ENCODE peak calls at places on chromosomes 11 and 22, in four cellular contexts. One of them, this sample, is unnamed.
A peak's percentile ranks its signal among the peaks of the same experiment; 100 is the strongest.

GRCh38 chr22:46058591-46059519 is 81.9 kb upstream of the WNT7B start:
- DNase-seq in CD4-positive, CD25-positive, alpha-beta regulatory T cell: no peak
- DNase-seq in heart left ventricle: peak; percentile 10
- DNase-seq in transverse colon: peak; percentile 9
- DNase-seq in this sample: peak; percentile 52

GRCh38 chr11:86037743-86038142 is 31.1 kb downstream of the PICALM start:
- DNase-seq in heart left ventricle: no peak
- DNase-seq in transverse colon: no peak
- DNase-seq in CD4-positive, CD25-positive, alpha-beta regulatory T cell: no peak
- DNase-seq in this sample: no peak

GRCh38 chr11:1220941-1221721 is 1.7 kb upstream of the MUC5B start:
- DNase-seq in heart left ventricle: no peak
- DNase-seq in transverse colon: peak; percentile 35
- DNase-seq in CD4-positive, CD25-positive, alpha-beta regulatory T cell: no peak
- DNase-seq in this sample: peak; percentile 44

GRCh38 chr11:111762981-111763643 is 3.1 kb downstream of the PPP2R1B start:
- DNase-seq in heart left ventricle: no peak
- DNase-seq in transverse colon: no peak
- DNase-seq in CD4-positive, CD25-positive, alpha-beta regulatory T cell: no peak
- DNase-seq in this sample: no peak

GRCh38 chr11:125270711-125271110 is 106.2 kb downstream of the PKNOX2 start:
- DNase-seq in heart left ventricle: no peak
- DNase-seq in transverse colon: no peak
- DNase-seq in CD4-positive, CD25-positive, alpha-beta regulatory T cell: no peak
- DNase-seq in this sample: no peak

GRCh38 chr11:106011481-106011880 is 10.6 kb downstream of the MSANTD4 start:
- DNase-seq in CD4-positive, CD25-positive, alpha-beta regulatory T cell: no peak
- DNase-seq in transverse colon: no peak
- DNase-seq in heart left ventricle: no peak
- DNase-seq in this sample: no peak

GRCh38 chr11:68517121-68517741 is 56.7 kb downstream of the PPP6R3 start:
- DNase-seq in heart left ventricle: no peak
- DNase-seq in transverse colon: no peak
- DNase-seq in CD4-positive, CD25-positive, alpha-beta regulatory T cell: no peak
- DNase-seq in this sample: no peak

GRCh38 chr22:22937894-22938480 is 50.4 kb downstream of the IGLL5 start:
- DNase-seq in transverse colon: no peak
- DNase-seq in CD4-positive, CD25-positive, alpha-beta regulatory T cell: no peak
- DNase-seq in heart left ventricle: no peak
- DNase-seq in this sample: no peak

GRCh38 chr11:86692317-86692716 is 19.9 kb upstream of the ME3 start:
- DNase-seq in CD4-positive, CD25-positive, alpha-beta regulatory T cell: no peak
- DNase-seq in transverse colon: no peak
- DNase-seq in heart left ventricle: no peak
- DNase-seq in this sample: no peak

GRCh38 chr11:1352696-1353382 is 36.9 kb upstream of the BRSK2 start:
- DNase-seq in heart left ventricle: no peak
- DNase-seq in CD4-positive, CD25-positive, alpha-beta regulatory T cell: no peak
- DNase-seq in transverse colon: no peak
- DNase-seq in this sample: no peak

GRCh38 chr22:41619979-41620645 is 731 bp downstream of the DESI1 start:
- DNase-seq in transverse colon: peak; percentile 64
- DNase-seq in CD4-positive, CD25-positive, alpha-beta regulatory T cell: peak; percentile 21
- DNase-seq in heart left ventricle: peak; percentile 28
- DNase-seq in this sample: peak; percentile 62

GRCh38 chr22:48902001-48902869 is 925.4 kb downstream of the BRD1 start:
- DNase-seq in CD4-positive, CD25-positive, alpha-beta regulatory T cell: no peak
- DNase-seq in transverse colon: no peak
- DNase-seq in heart left ventricle: no peak
- DNase-seq in this sample: no peak

GRCh38 chr11:73343076-73343833 is 32.9 kb upstream of the RELT start:
- DNase-seq in heart left ventricle: no peak
- DNase-seq in CD4-positive, CD25-positive, alpha-beta regulatory T cell: no peak
- DNase-seq in transverse colon: no peak
- DNase-seq in this sample: no peak

GRCh38 chr11:13329670-13330401 is 52.2 kb downstream of the BMAL1 start:
- DNase-seq in heart left ventricle: no peak
- DNase-seq in CD4-positive, CD25-positive, alpha-beta regulatory T cell: no peak
- DNase-seq in transverse colon: no peak
- DNase-seq in this sample: no peak

GRCh38 chr11:45252134-45252856 is 33.8 kb downstream of the SYT13 start:
- DNase-seq in heart left ventricle: peak; percentile 35
- DNase-seq in transverse colon: peak; percentile 84
- DNase-seq in CD4-positive, CD25-positive, alpha-beta regulatory T cell: no peak
- DNase-seq in this sample: no peak

GRCh38 chr11:100354736-100355135 is 332.4 kb upstream of the ARHGAP42 start:
- DNase-seq in CD4-positive, CD25-positive, alpha-beta regulatory T cell: no peak
- DNase-seq in heart left ventricle: no peak
- DNase-seq in transverse colon: no peak
- DNase-seq in this sample: no peak

GRCh38 chr11:31641477-31642062 is 132.0 kb downstream of the ELP4 start:
- DNase-seq in transverse colon: peak; percentile 8
- DNase-seq in CD4-positive, CD25-positive, alpha-beta regulatory T cell: no peak
- DNase-seq in heart left ventricle: no peak
- DNase-seq in this sample: no peak

GRCh38 chr11:94537051-94537600 is 6.6 kb upstream of the FUT4 start:
- DNase-seq in transverse colon: no peak
- DNase-seq in heart left ventricle: no peak
- DNase-seq in CD4-positive, CD25-positive, alpha-beta regulatory T cell: no peak
- DNase-seq in this sample: no peak

GRCh38 chr11:134098566-134099184 is 29.8 kb downstream of the JAM3 start:
- DNase-seq in CD4-positive, CD25-positive, alpha-beta regulatory T cell: no peak
- DNase-seq in transverse colon: no peak
- DNase-seq in heart left ventricle: no peak
- DNase-seq in this sample: no peak

GRCh38 chr11:108965602-108966001 is 300.7 kb downstream of the DDX10 start:
- DNase-seq in transverse colon: no peak
- DNase-seq in CD4-positive, CD25-positive, alpha-beta regulatory T cell: no peak
- DNase-seq in heart left ventricle: no peak
- DNase-seq in this sample: no peak

GRCh38 chr11:14374922-14375630 is 16.1 kb upstream of the RRAS2 start:
- DNase-seq in CD4-positive, CD25-positive, alpha-beta regulatory T cell: no peak
- DNase-seq in heart left ventricle: no peak
- DNase-seq in transverse colon: no peak
- DNase-seq in this sample: no peak

GRCh38 chr11:125504580-125504979 is 8.5 kb upstream of the FEZ1 start:
- DNase-seq in transverse colon: no peak
- DNase-seq in CD4-positive, CD25-positive, alpha-beta regulatory T cell: no peak
- DNase-seq in heart left ventricle: no peak
- DNase-seq in this sample: no peak

GRCh38 chr11:117870176-117870952 is 6.1 kb downstream of the FXYD6 start:
- DNase-seq in CD4-positive, CD25-positive, alpha-beta regulatory T cell: no peak
- DNase-seq in heart left ventricle: no peak
- DNase-seq in transverse colon: no peak
- DNase-seq in this sample: no peak

GRCh38 chr11:100908746-100909145 is 220.9 kb downstream of the PGR start:
- DNase-seq in CD4-positive, CD25-positive, alpha-beta regulatory T cell: no peak
- DNase-seq in heart left ventricle: no peak
- DNase-seq in transverse colon: no peak
- DNase-seq in this sample: no peak

GRCh38 chr11:75872887-75873416 is 57.9 kb downstream of the UVRAG start:
- DNase-seq in CD4-positive, CD25-positive, alpha-beta regulatory T cell: no peak
- DNase-seq in heart left ventricle: no peak
- DNase-seq in transverse colon: no peak
- DNase-seq in this sample: no peak

GRCh38 chr11:68750197-68750987 is 928 bp downstream of the TESMIN start:
- DNase-seq in heart left ventricle: no peak
- DNase-seq in CD4-positive, CD25-positive, alpha-beta regulatory T cell: no peak
- DNase-seq in transverse colon: peak; percentile 24
- DNase-seq in this sample: peak; percentile 37

GRCh38 chr11:73308963-73309960 is 1.2 kb downstream of the ARHGEF17 start:
- DNase-seq in transverse colon: peak; percentile 84
- DNase-seq in CD4-positive, CD25-positive, alpha-beta regulatory T cell: no peak
- DNase-seq in heart left ventricle: peak; percentile 93
- DNase-seq in this sample: peak; percentile 73

GRCh38 chr11:48170176-48170839 is 46.3 kb upstream of the OR4B1 start:
- DNase-seq in heart left ventricle: peak; percentile 43
- DNase-seq in CD4-positive, CD25-positive, alpha-beta regulatory T cell: no peak
- DNase-seq in transverse colon: no peak
- DNase-seq in this sample: no peak

GRCh38 chr11:60459345-60459744 is 3.7 kb downstream of the MS4A1 start:
- DNase-seq in heart left ventricle: no peak
- DNase-seq in CD4-positive, CD25-positive, alpha-beta regulatory T cell: no peak
- DNase-seq in transverse colon: no peak
- DNase-seq in this sample: no peak

GRCh38 chr11:60454212-60454611 is 1.4 kb upstream of the MS4A1 start:
- DNase-seq in heart left ventricle: no peak
- DNase-seq in CD4-positive, CD25-positive, alpha-beta regulatory T cell: no peak
- DNase-seq in transverse colon: no peak
- DNase-seq in this sample: no peak

GRCh38 chr11:60457576-60457975 is 1.9 kb downstream of the MS4A1 start:
- DNase-seq in CD4-positive, CD25-positive, alpha-beta regulatory T cell: no peak
- DNase-seq in transverse colon: no peak
- DNase-seq in heart left ventricle: no peak
- DNase-seq in this sample: no peak

DNA sequence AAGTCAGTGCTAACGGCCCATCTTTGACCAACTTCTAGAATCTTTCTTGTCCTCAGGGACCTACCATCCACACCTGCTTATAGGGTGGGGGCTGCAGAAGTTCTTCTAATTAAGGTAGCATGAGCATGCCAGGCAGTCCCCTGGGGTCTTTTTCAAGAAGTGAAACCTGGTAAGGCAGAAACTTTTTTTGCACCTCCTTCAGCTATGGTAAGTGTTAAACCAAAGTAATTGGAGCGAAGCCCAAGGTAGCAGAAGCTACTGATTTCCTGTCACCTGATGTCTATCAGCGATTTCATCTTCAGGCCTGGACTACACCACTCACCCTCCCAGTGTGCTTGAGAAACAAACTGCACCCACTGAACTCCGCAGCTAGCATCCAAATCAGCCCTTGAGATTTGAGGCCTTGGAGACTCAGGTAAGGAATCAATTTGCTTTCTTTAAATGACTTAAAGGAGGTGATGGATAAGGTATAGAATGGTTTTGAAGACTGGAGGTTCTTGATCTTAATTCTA is at the start of gene MS4A1:
- DNase-seq in heart left ventricle: no peak
- DNase-seq in CD4-positive, CD25-positive, alpha-beta regulatory T cell: no peak
- DNase-seq in transverse colon: peak; percentile 8
- DNase-seq in this sample: no peak
- H3K27ac ChIP-seq in heart left ventricle: no peak within 1 kb of the TSS
- H3K27ac ChIP-seq in CD4-positive, CD25-positive, alpha-beta regulatory T cell: no peak within 1 kb of the TSS
- H3K27ac ChIP-seq in transverse colon: no peak within 1 kb of the TSS
- H3K27ac ChIP-seq in this sample: no peak within 1 kb of the TSS

GRCh38 chr11:36191941-36192340 is 97.3 kb downstream of the COMMD9 start:
- DNase-seq in heart left ventricle: no peak
- DNase-seq in CD4-positive, CD25-positive, alpha-beta regulatory T cell: no peak
- DNase-seq in transverse colon: no peak
- DNase-seq in this sample: no peak

GRCh38 chr11:36196476-36197099 is 92.6 kb downstream of the COMMD9 start:
- DNase-seq in CD4-positive, CD25-positive, alpha-beta regulatory T cell: no peak
- DNase-seq in transverse colon: no peak
- DNase-seq in heart left ventricle: no peak
- DNase-seq in this sample: no peak

GRCh38 chr11:36192723-36193619 is 96.3 kb downstream of the COMMD9 start:
- DNase-seq in transverse colon: no peak
- DNase-seq in heart left ventricle: no peak
- DNase-seq in CD4-positive, CD25-positive, alpha-beta regulatory T cell: no peak
- DNase-seq in this sample: no peak

DNA sequence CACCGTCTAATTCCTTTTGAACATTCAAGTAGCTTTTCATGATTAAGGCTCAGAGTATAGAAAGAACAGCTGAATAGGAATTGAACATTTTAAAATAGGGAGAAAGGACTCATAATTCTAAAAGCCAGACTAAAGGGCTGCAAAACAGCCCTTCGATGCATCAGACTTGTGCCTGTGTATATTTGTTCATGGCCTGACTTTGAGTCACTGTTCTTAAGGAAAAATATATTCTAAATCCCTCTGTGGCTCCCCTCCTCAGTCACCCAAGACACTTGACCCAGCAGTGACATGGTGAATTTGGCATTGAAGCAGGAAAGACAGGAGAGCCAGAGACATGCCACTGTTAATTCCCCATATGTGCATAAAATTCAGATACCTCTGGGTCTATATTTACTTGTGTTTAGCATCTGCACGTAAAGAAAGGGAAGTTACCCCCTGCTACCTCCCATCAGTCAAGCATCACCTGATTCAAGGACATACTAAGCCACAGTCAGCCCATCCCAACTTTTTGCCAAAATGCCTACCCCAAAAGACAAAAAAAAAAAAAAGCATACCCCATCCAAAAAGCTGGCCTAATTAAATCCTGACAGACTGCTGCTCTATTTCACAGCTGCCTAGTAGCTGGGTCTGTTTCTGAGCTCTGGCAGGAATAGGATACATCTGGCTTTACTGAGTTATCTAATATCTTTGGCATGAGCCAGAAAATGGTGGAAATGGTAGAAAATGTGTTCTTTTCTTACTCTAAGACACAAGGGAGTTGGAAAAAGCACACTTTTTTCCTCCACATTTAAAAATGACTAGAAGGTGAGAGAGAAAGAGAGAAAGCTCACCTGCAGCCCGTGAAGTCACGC is 93.5 kb downstream of the COMMD9 start:
- DNase-seq in transverse colon: no peak
- DNase-seq in CD4-positive, CD25-positive, alpha-beta regulatory T cell: no peak
- DNase-seq in heart left ventricle: no peak
- DNase-seq in this sample: no peak
- H3K27ac ChIP-seq in transverse colon: no peak overlapping the region
- H3K27ac ChIP-seq in CD4-positive, CD25-positive, alpha-beta regulatory T cell: no peak overlapping the region
- H3K27ac ChIP-seq in heart left ventricle: no peak overlapping the region
- H3K27ac ChIP-seq in this sample: no peak overlapping the region

DNA sequence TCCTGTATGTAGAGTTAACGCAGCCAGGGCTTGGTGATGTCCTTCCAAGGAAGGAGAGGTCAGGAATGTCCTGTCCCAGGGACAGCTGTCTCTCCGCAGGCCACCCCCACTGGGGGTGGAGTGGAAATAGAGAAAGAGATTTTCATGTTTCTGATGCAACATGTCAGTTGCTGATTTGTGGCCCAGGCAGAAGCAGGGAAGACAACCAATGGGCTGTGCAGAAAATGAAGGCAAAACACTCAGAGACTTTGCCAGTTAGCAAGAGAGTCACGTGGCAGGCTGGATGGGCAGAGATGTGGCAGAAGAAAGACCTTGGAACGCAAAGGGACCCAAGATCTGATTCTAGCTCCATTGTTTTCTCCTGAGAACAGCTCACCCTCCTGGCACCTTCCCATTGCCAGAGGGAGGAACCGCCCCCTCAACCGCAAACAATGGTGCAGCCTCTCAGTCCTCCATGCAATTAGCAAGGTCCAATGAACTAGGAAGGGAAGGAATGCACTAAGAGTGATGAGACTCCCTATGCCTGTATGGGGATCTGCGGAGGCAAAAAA is 71.0 kb downstream of the SYN3 start:
- DNase-seq in transverse colon: no peak
- DNase-seq in heart left ventricle: peak; percentile 19
- DNase-seq in CD4-positive, CD25-positive, alpha-beta regulatory T cell: no peak
- DNase-seq in this sample: no peak
- H3K27ac ChIP-seq in transverse colon: no peak overlapping the region
- H3K27ac ChIP-seq in heart left ventricle: no peak overlapping the region
- H3K27ac ChIP-seq in CD4-positive, CD25-positive, alpha-beta regulatory T cell: no peak overlapping the region
- H3K27ac ChIP-seq in this sample: no peak overlapping the region

DNA sequence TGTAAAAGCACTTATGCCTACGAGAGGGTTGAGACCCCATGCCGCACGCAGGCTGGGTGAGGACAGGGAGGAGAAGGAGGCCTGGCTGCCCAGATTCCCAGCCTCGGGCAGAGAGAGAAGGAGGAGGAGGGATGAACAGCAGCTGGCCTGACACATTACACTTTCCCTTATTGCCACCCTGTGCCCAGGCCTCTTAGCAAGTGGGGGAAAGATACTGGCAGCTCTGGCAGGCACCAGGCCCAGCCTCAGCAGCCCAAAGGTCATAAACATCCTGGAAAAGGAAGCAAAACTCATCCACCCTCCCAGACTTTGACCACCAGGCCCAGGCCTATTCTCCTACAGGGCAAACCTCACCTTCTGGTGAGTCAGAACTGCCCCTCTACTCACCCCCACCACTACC is 4.7 kb downstream of the PLAAT3 start:
- DNase-seq in transverse colon: peak; percentile 59
- DNase-seq in CD4-positive, CD25-positive, alpha-beta regulatory T cell: no peak
- DNase-seq in heart left ventricle: peak; percentile 38
- DNase-seq in this sample: peak; percentile 76
- H3K27ac ChIP-seq in transverse colon: peak overlapping the region; percentile 15
- H3K27ac ChIP-seq in CD4-positive, CD25-positive, alpha-beta regulatory T cell: no peak overlapping the region
- H3K27ac ChIP-seq in heart left ventricle: peak overlapping the region; percentile 77
- H3K27ac ChIP-seq in this sample: peak overlapping the region; percentile 62

This sample was measured in right lobe of liver.